ENCODE peak calls at places on chromosome 14, in five cellular contexts. One of them, this sample, is unnamed.

GRCh38 chr14:29740491-29740890 is 187.2 kb downstream of the PRKD1 start:
- DNase-seq in coronary artery: no peak
- DNase-seq in lower lobe of right lung: no peak
- DNase-seq in CD4-positive, alpha-beta T cell: no peak
- DNase-seq in tibial artery: no peak
- DNase-seq in this sample: no peak

GRCh38 chr14:37864861-37865718 is 269.7 kb downstream of the TTC6 start:
- DNase-seq in lower lobe of right lung: no peak
- DNase-seq in CD4-positive, alpha-beta T cell: no peak
- DNase-seq in coronary artery: no peak
- DNase-seq in tibial artery: no peak
- DNase-seq in this sample: peak; percentile 67

GRCh38 chr14:104075530-104076151 is 9.9 kb upstream of the ASPG start:
- DNase-seq in lower lobe of right lung: no peak
- DNase-seq in coronary artery: no peak
- DNase-seq in CD4-positive, alpha-beta T cell: no peak
- DNase-seq in tibial artery: no peak
- DNase-seq in this sample: peak; percentile 44

GRCh38 chr14:44108601-44109000 is 398.5 kb downstream of the FSCB start:
- DNase-seq in lower lobe of right lung: no peak
- DNase-seq in tibial artery: no peak
- DNase-seq in CD4-positive, alpha-beta T cell: no peak
- DNase-seq in coronary artery: no peak
- DNase-seq in this sample: no peak

GRCh38 chr14:77761205-77761931 is 412 bp upstream of the SNW1 start:
- DNase-seq in lower lobe of right lung: no peak
- DNase-seq in CD4-positive, alpha-beta T cell: no peak
- DNase-seq in tibial artery: peak; percentile 73
- DNase-seq in coronary artery: no peak
- DNase-seq in this sample: peak; percentile 97

GRCh38 chr14:104973215-104974145 is 4.7 kb downstream of the AHNAK2 start:
- DNase-seq in tibial artery: peak; percentile 98
- DNase-seq in lower lobe of right lung: peak; percentile 83
- DNase-seq in coronary artery: peak; percentile 96
- DNase-seq in CD4-positive, alpha-beta T cell: no peak
- DNase-seq in this sample: peak; percentile 91

GRCh38 chr14:58832010-58832409 is 194.2 kb downstream of the DACT1 start:
- DNase-seq in tibial artery: no peak
- DNase-seq in CD4-positive, alpha-beta T cell: no peak
- DNase-seq in coronary artery: no peak
- DNase-seq in lower lobe of right lung: no peak
- DNase-seq in this sample: no peak

GRCh38 chr14:55744321-55744720 is 164.3 kb downstream of the KTN1 start:
- DNase-seq in coronary artery: no peak
- DNase-seq in tibial artery: no peak
- DNase-seq in CD4-positive, alpha-beta T cell: no peak
- DNase-seq in lower lobe of right lung: no peak
- DNase-seq in this sample: no peak

GRCh38 chr14:23125006-23125405 is 6.0 kb upstream of the CEBPE start:
- DNase-seq in lower lobe of right lung: no peak
- DNase-seq in CD4-positive, alpha-beta T cell: no peak
- DNase-seq in tibial artery: no peak
- DNase-seq in coronary artery: no peak
- DNase-seq in this sample: no peak

GRCh38 chr14:24806061-24806678 is 172.2 kb upstream of the GZMB start:
- DNase-seq in coronary artery: no peak
- DNase-seq in CD4-positive, alpha-beta T cell: no peak
- DNase-seq in lower lobe of right lung: peak; percentile 61
- DNase-seq in tibial artery: no peak
- DNase-seq in this sample: peak; percentile 75

GRCh38 chr14:60655114-60655897 is 6.0 kb upstream of the SIX1 start:
- DNase-seq in lower lobe of right lung: no peak
- DNase-seq in CD4-positive, alpha-beta T cell: no peak
- DNase-seq in coronary artery: no peak
- DNase-seq in tibial artery: no peak
- DNase-seq in this sample: no peak

GRCh38 chr14:102085503-102085902 is 1.3 kb downstream of the HSP90AA1 start:
- DNase-seq in tibial artery: no peak
- DNase-seq in CD4-positive, alpha-beta T cell: peak; percentile 5
- DNase-seq in lower lobe of right lung: no peak
- DNase-seq in coronary artery: no peak
- DNase-seq in this sample: no peak

GRCh38 chr14:106417224-106418049 is 891.1 kb downstream of the TMEM121 start:
- DNase-seq in CD4-positive, alpha-beta T cell: peak; percentile 75
- DNase-seq in tibial artery: no peak
- DNase-seq in coronary artery: no peak
- DNase-seq in lower lobe of right lung: peak; percentile 83
- DNase-seq in this sample: peak; percentile 1

GRCh38 chr14:93089501-93090269 is 26.0 kb downstream of the ITPK1 start:
- DNase-seq in coronary artery: no peak
- DNase-seq in tibial artery: no peak
- DNase-seq in lower lobe of right lung: no peak
- DNase-seq in CD4-positive, alpha-beta T cell: no peak
- DNase-seq in this sample: no peak

GRCh38 chr14:93832665-93833064 is 44.4 kb upstream of the PRIMA1 start:
- DNase-seq in CD4-positive, alpha-beta T cell: no peak
- DNase-seq in lower lobe of right lung: no peak
- DNase-seq in coronary artery: no peak
- DNase-seq in tibial artery: peak; percentile 68
- DNase-seq in this sample: no peak

GRCh38 chr14:103121846-103122577 is 1.2 kb upstream of the TNFAIP2 start:
- DNase-seq in coronary artery: peak; percentile 87
- DNase-seq in CD4-positive, alpha-beta T cell: no peak
- DNase-seq in tibial artery: peak; percentile 90
- DNase-seq in lower lobe of right lung: peak; percentile 93
- DNase-seq in this sample: peak; percentile 26

GRCh38 chr14:31990959-31991541 is 86.1 kb upstream of the ARHGAP5 start:
- DNase-seq in lower lobe of right lung: no peak
- DNase-seq in tibial artery: no peak
- DNase-seq in CD4-positive, alpha-beta T cell: no peak
- DNase-seq in coronary artery: no peak
- DNase-seq in this sample: peak; percentile 51

GRCh38 chr14:54567224-54567633 is 301 bp downstream of the SAMD4A start:
- DNase-seq in tibial artery: no peak
- DNase-seq in lower lobe of right lung: no peak
- DNase-seq in coronary artery: no peak
- DNase-seq in CD4-positive, alpha-beta T cell: no peak
- DNase-seq in this sample: no peak

GRCh38 chr14:58299665-58300202 is 1.4 kb downstream of the ARID4A start:
- DNase-seq in tibial artery: no peak
- DNase-seq in CD4-positive, alpha-beta T cell: no peak
- DNase-seq in lower lobe of right lung: no peak
- DNase-seq in coronary artery: no peak
- DNase-seq in this sample: peak; percentile 26

GRCh38 chr14:54567634-54568561 is 970 bp downstream of the SAMD4A start:
- DNase-seq in CD4-positive, alpha-beta T cell: peak; percentile 26
- DNase-seq in lower lobe of right lung: peak; percentile 69
- DNase-seq in coronary artery: peak; percentile 76
- DNase-seq in tibial artery: peak; percentile 79
- DNase-seq in this sample: peak; percentile 63

GRCh38 chr14:90596733-90597132 is 199.9 kb downstream of the CALM1 start:
- DNase-seq in tibial artery: no peak
- DNase-seq in coronary artery: no peak
- DNase-seq in lower lobe of right lung: no peak
- DNase-seq in CD4-positive, alpha-beta T cell: no peak
- DNase-seq in this sample: no peak

GRCh38 chr14:95185452-95186392 is 28.4 kb upstream of the DICER1 start:
- DNase-seq in lower lobe of right lung: peak; percentile 67
- DNase-seq in coronary artery: peak; percentile 67
- DNase-seq in CD4-positive, alpha-beta T cell: no peak
- DNase-seq in tibial artery: no peak
- DNase-seq in this sample: peak; percentile 77

GRCh38 chr14:76720382-76720813 is 40.9 kb upstream of the VASH1 start:
- DNase-seq in lower lobe of right lung: peak; percentile 66
- DNase-seq in tibial artery: peak; percentile 75
- DNase-seq in coronary artery: no peak
- DNase-seq in CD4-positive, alpha-beta T cell: no peak
- DNase-seq in this sample: peak; percentile 70

GRCh38 chr14:72826039-72826438 is 67.9 kb downstream of the DPF3 start:
- DNase-seq in CD4-positive, alpha-beta T cell: no peak
- DNase-seq in tibial artery: no peak
- DNase-seq in lower lobe of right lung: no peak
- DNase-seq in coronary artery: no peak
- DNase-seq in this sample: no peak

GRCh38 chr14:52299692-52300278 is 14.3 kb upstream of the PTGER2 start:
- DNase-seq in lower lobe of right lung: no peak
- DNase-seq in tibial artery: no peak
- DNase-seq in coronary artery: no peak
- DNase-seq in CD4-positive, alpha-beta T cell: no peak
- DNase-seq in this sample: peak; percentile 77

GRCh38 chr14:102819790-102820330 is 42.6 kb downstream of the TRAF3 start:
- DNase-seq in coronary artery: no peak
- DNase-seq in CD4-positive, alpha-beta T cell: no peak
- DNase-seq in tibial artery: no peak
- DNase-seq in lower lobe of right lung: no peak
- DNase-seq in this sample: peak; percentile 53

GRCh38 chr14:104429291-104429861 is 150.2 kb upstream of the C14orf180 start:
- DNase-seq in coronary artery: peak; percentile 62
- DNase-seq in tibial artery: no peak
- DNase-seq in lower lobe of right lung: peak; percentile 31
- DNase-seq in CD4-positive, alpha-beta T cell: no peak
- DNase-seq in this sample: no peak

GRCh38 chr14:63175531-63175930 is 28.7 kb upstream of the RHOJ start:
- DNase-seq in coronary artery: no peak
- DNase-seq in CD4-positive, alpha-beta T cell: no peak
- DNase-seq in tibial artery: no peak
- DNase-seq in lower lobe of right lung: no peak
- DNase-seq in this sample: no peak

GRCh38 chr14:83441801-83442200 is 1908.1 kb upstream of the SEL1L start:
- DNase-seq in coronary artery: no peak
- DNase-seq in tibial artery: no peak
- DNase-seq in lower lobe of right lung: no peak
- DNase-seq in CD4-positive, alpha-beta T cell: no peak
- DNase-seq in this sample: no peak

GRCh38 chr14:36857136-36857535 is 195.5 kb downstream of the PAX9 start:
- DNase-seq in coronary artery: no peak
- DNase-seq in tibial artery: no peak
- DNase-seq in lower lobe of right lung: no peak
- DNase-seq in CD4-positive, alpha-beta T cell: no peak
- DNase-seq in this sample: no peak

DNA sequence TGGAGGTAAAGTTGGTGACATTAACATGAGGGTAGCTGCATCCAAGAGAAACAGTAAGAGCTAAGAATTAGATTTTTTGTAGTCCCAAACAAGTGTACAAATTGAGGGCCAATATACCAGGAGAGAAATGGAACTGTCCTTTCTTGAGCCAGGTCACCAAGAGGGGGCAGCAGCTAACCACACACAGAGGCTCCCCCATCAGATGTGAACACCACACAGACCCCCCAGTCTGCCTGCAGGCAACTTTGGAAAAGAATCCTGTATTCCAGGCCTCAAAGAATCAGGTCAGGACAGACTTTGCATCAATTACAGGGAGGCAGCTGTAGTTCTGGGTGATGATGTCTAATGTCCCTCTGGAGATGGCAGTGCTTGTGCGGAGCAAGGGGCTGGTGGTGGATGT is 77.9 kb downstream of the SPTB start:
- DNase-seq in coronary artery: no peak
- DNase-seq in CD4-positive, alpha-beta T cell: no peak
- DNase-seq in tibial artery: no peak
- DNase-seq in lower lobe of right lung: no peak
- DNase-seq in this sample: peak; percentile 45
- TF ChIP-seq CTCF in coronary artery: peak; percentile 10
- TF ChIP-seq CTCF in CD4-positive, alpha-beta T cell: no peak
- TF ChIP-seq CTCF in tibial artery: peak; percentile 30
- TF ChIP-seq CTCF in lower lobe of right lung: peak; percentile 20
- TF ChIP-seq CTCF in this sample: peak; percentile 72

DNA sequence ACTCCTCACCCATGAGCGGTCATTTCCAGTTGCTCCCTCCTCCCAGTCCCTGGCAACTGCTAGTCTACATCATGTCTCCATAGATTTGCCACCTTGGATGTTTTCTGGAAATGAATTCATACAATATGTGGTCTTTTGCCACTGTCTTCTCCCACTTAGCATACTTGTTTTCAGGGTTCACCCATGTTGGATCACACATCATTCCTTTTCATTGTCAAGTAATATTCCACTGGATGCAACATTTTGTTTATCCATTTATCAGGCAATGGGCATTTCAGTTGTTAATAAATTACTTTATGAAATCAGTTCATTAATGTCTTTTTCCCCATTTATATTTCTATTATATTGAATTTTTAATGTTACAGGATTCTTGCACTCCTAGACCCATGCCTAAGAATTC is 64.3 kb downstream of the EML1 start:
- DNase-seq in lower lobe of right lung: no peak
- DNase-seq in tibial artery: no peak
- DNase-seq in CD4-positive, alpha-beta T cell: no peak
- DNase-seq in coronary artery: no peak
- DNase-seq in this sample: no peak
- TF ChIP-seq CTCF in lower lobe of right lung: no peak
- TF ChIP-seq CTCF in tibial artery: no peak
- TF ChIP-seq CTCF in CD4-positive, alpha-beta T cell: no peak
- TF ChIP-seq CTCF in coronary artery: no peak
- TF ChIP-seq CTCF in this sample: no peak

DNA sequence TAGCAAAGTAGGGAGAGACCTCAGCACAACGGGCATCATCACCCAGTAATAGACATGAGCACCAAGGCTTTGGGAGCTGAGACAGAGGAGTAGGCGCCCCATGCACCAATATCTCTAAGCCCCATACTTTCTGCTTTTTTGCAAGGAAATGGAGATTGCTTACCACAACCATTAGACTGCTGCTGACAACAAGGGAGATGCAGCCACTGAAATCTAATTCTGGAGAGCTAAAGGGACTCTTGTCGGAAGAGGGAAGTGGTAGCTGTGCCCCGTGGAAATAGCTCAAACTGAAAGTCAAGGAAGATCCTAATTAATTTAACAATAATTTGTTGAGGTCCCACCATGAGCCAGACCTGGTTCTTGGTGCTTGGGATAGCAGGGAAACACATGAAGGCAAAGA is 1131.1 kb downstream of the BCL11B start:
- DNase-seq in CD4-positive, alpha-beta T cell: no peak
- DNase-seq in tibial artery: no peak
- DNase-seq in lower lobe of right lung: no peak
- DNase-seq in coronary artery: no peak
- DNase-seq in this sample: no peak
- TF ChIP-seq CTCF in CD4-positive, alpha-beta T cell: no peak
- TF ChIP-seq CTCF in tibial artery: no peak
- TF ChIP-seq CTCF in lower lobe of right lung: no peak
- TF ChIP-seq CTCF in coronary artery: no peak
- TF ChIP-seq CTCF in this sample: no peak

GRCh38 chr14:68603682-68604360 is 189.0 kb downstream of the ZFP36L1 start:
- DNase-seq in lower lobe of right lung: no peak
- DNase-seq in CD4-positive, alpha-beta T cell: no peak
- DNase-seq in coronary artery: no peak
- DNase-seq in tibial artery: peak; percentile 55
- DNase-seq in this sample: no peak
- TF ChIP-seq CTCF in lower lobe of right lung: no peak
- TF ChIP-seq CTCF in CD4-positive, alpha-beta T cell: no peak
- TF ChIP-seq CTCF in coronary artery: no peak
- TF ChIP-seq CTCF in tibial artery: no peak
- TF ChIP-seq CTCF in this sample: no peak

GRCh38 chr14:75452900-75453816 is 25.3 kb downstream of the JDP2 start:
- DNase-seq in tibial artery: peak; percentile 92
- DNase-seq in lower lobe of right lung: peak; percentile 71
- DNase-seq in coronary artery: peak; percentile 90
- DNase-seq in CD4-positive, alpha-beta T cell: no peak
- DNase-seq in this sample: peak; percentile 97
- TF ChIP-seq CTCF in tibial artery: no peak
- TF ChIP-seq CTCF in lower lobe of right lung: no peak
- TF ChIP-seq CTCF in coronary artery: no peak
- TF ChIP-seq CTCF in CD4-positive, alpha-beta T cell: no peak
- TF ChIP-seq CTCF in this sample: no peak

This sample was measured in choroid plexus epithelial cell.